ENCODE peak calls at places on chromosome 16, in four cellular contexts. A is amniotic stem cell, V is prostate gland, H is GM04503. Y is an unnamed sample.

GRCh38 chr16:79437764-79438728 is 162.5 kb downstream of the MAF start:
- DNase-seq in A (no peak), V (no peak), H (no peak), Y (no peak)

GRCh38 chr16:49493836-49494235 is 120.2 kb downstream of the C16orf78 start:
- DNase-seq in A (no peak), V (no peak), H (no peak), Y (no peak)

GRCh38 chr16:10738231-10739077 is 5.2 kb upstream of the NUBP1 start:
- DNase-seq in A (peak; percentile 10), V (no peak), H (no peak), Y (peak; percentile 88)

GRCh38 chr16:11949527-11949926 is 7.7 kb upstream of the NPIPB2 start:
- DNase-seq in A (peak; percentile 42), V (peak; percentile 16), H (no peak), Y (peak; percentile 68)

GRCh38 chr16:56910654-56911539 is 21.0 kb upstream of the HERPUD1 start:
- DNase-seq in A (no peak), V (no peak), H (peak; percentile 64), Y (peak; percentile 78)

GRCh38 chr16:82633964-82634600 is 7.3 kb downstream of the CDH13 start:
- DNase-seq in A (no peak), V (peak; percentile 58), H (peak; percentile 42), Y (peak; percentile 74)

GRCh38 chr16:23692190-23692837 is 13.6 kb downstream of the PLK1 start:
- DNase-seq in A (no peak), V (no peak), H (no peak), Y (no peak)

GRCh38 chr16:71666928-71667707 is 41.1 kb downstream of the MARVELD3 start:
- DNase-seq in A (no peak), V (no peak), H (no peak), Y (no peak)

GRCh38 chr16:30350134-30350871 is 4.8 kb downstream of the CD2BP2 start:
- DNase-seq in A (no peak), V (no peak), H (no peak), Y (no peak)

GRCh38 chr16:23941963-23942564 is 106.3 kb downstream of the PRKCB start:
- DNase-seq in A (no peak), V (no peak), H (no peak), Y (no peak)

GRCh38 chr16:76784530-76784929 is 406.5 kb upstream of the MON1B start:
- DNase-seq in A (no peak), V (no peak), H (no peak), Y (no peak)

GRCh38 chr16:78437352-78437968 is 338.0 kb downstream of the WWOX start:
- DNase-seq in A (no peak), V (no peak), H (no peak), Y (peak; percentile 15)

GRCh38 chr16:51152691-51153261 is 1.7 kb upstream of the SALL1 start:
- DNase-seq in A (no peak), V (no peak), H (no peak), Y (peak; percentile 31)

GRCh38 chr16:87740441-87740840 is 25.3 kb downstream of the KLHDC4 start:
- DNase-seq in A (no peak), V (no peak), H (peak; percentile 28), Y (no peak)

GRCh38 chr16:55039042-55039441 is 108.4 kb downstream of the IRX5 start:
- DNase-seq in A (no peak), V (no peak), H (no peak), Y (no peak)

GRCh38 chr16:85157813-85158701 is 45.8 kb upstream of the CIBAR2 start:
- DNase-seq in A (no peak), V (no peak), H (no peak), Y (peak; percentile 27)

GRCh38 chr16:85438981-85439639 is 174.0 kb upstream of the GSE1 start:
- DNase-seq in A (no peak), V (no peak), H (no peak), Y (no peak)

GRCh38 chr16:29029168-29029994 is 44.5 kb downstream of the LAT start:
- DNase-seq in A (peak; percentile 25), V (no peak), H (peak; percentile 62), Y (peak; percentile 97)

GRCh38 chr16:67419931-67420330 is 3.7 kb upstream of the ZDHHC1 start:
- DNase-seq in A (no peak), V (no peak), H (no peak), Y (no peak)

GRCh38 chr16:22813223-22813945 is 578 bp upstream of the HS3ST2 start:
- DNase-seq in A (no peak), V (peak; percentile 29), H (no peak), Y (peak; percentile 22)

GRCh38 chr16:8718753-8719386 is 44.5 kb downstream of the ABAT start:
- DNase-seq in A (no peak), V (peak; percentile 54), H (no peak), Y (no peak)

GRCh38 chr16:70691223-70692129 is 5.6 kb upstream of the MTSS2 start:
- DNase-seq in A (peak; percentile 99), V (no peak), H (peak; percentile 99), Y (peak; percentile 60)

GRCh38 chr16:74275031-74275636 is 21.5 kb upstream of the PSMD7 start:
- DNase-seq in A (no peak), V (no peak), H (no peak), Y (peak; percentile 56)

GRCh38 chr16:74743668-74744299 is 30.8 kb downstream of the FA2H start:
- DNase-seq in A (peak; percentile 46), V (peak; percentile 88), H (no peak), Y (peak; percentile 90)

GRCh38 chr16:88589441-88589840 is 19.2 kb downstream of the ZC3H18 start:
- DNase-seq in A (no peak), V (no peak), H (no peak), Y (no peak)

GRCh38 chr16:50585331-50585776 is 37.2 kb downstream of the NKD1 start:
- DNase-seq in A (no peak), V (no peak), H (no peak), Y (no peak)

GRCh38 chr16:17130733-17131132 is 340.0 kb downstream of the XYLT1 start:
- DNase-seq in A (no peak), V (no peak), H (no peak), Y (no peak)

GRCh38 chr16:29757950-29758466 is 12.2 kb upstream of the C16orf54 start:
- DNase-seq in A (peak; percentile 32), V (no peak), H (peak; percentile 17), Y (no peak)

GRCh38 chr16:19691161-19691850 is 26.7 kb downstream of the KNOP1 start:
- DNase-seq in A (no peak), V (no peak), H (no peak), Y (peak; percentile 45)

GRCh38 chr16:56789360-56789759 is 59.4 kb downstream of the NUP93 start:
- DNase-seq in A (no peak), V (peak; percentile 52), H (no peak), Y (peak; percentile 63)

GRCh38 chr16:81429045-81429521 is 15.5 kb upstream of the CMIP start:
- DNase-seq in A (no peak), V (no peak), H (no peak), Y (peak; percentile 78)

GRCh38 chr16:4888428-4889135 is 41.3 kb downstream of the UBN1 start:
- DNase-seq in A (no peak), V (peak; percentile 33), H (no peak), Y (no peak)

GRCh38 chr16:81734632-81735434 is 44.3 kb upstream of the PLCG2 start:
- DNase-seq in A (no peak), V (no peak), H (no peak), Y (no peak)

GRCh38 chr16:84370723-84371552 is 2.6 kb downstream of the ATP2C2 start:
- DNase-seq in A (no peak), V (no peak), H (no peak), Y (no peak)

GRCh38 chr16:57976331-57976796 is 5.4 kb upstream of the CNGB1 start:
- DNase-seq in A (no peak), V (no peak), H (no peak), Y (no peak)

GRCh38 chr16:52634528-52634927 is 87.6 kb upstream of the TOX3 start:
- DNase-seq in A (no peak), V (no peak), H (no peak), Y (no peak)

GRCh38 chr16:20871258-20871657 is 28.9 kb downstream of the DCUN1D3 start:
- DNase-seq in A (no peak), V (no peak), H (no peak), Y (no peak)

GRCh38 chr16:11165349-11165748 is 90.7 kb downstream of the SOCS1 start:
- DNase-seq in A (no peak), V (no peak), H (no peak), Y (no peak)

GRCh38 chr16:69404275-69404805 is 18.5 kb upstream of the TERF2 start:
- DNase-seq in A (no peak), V (peak; percentile 33), H (no peak), Y (peak; percentile 35)

GRCh38 chr16:27596411-27596810 is 46.5 kb downstream of the KATNIP start:
- DNase-seq in A (no peak), V (no peak), H (no peak), Y (no peak)